ENCODE peak calls at places on chromosome 3, in six cellular contexts. J is CD8-positive, alpha-beta memory T cell; D is OCI-LY7; A is aorta; S is Peyer's patch; Y is upper lobe of left lung. C is an unnamed sample.

GRCh38 chr3:10983219-10983916 is 9.2 kb upstream of the SLC6A1 start:
- DNase-seq in D (peak), S (no peak), A (no peak), J (no peak), Y (no peak), C (peak)

GRCh38 chr3:185152433-185153169 is at the start of gene C3orf70:
- DNase-seq in Y (peak), A (peak), J (no peak), S (no peak), D (no peak), C (peak)

GRCh38 chr3:159859424-159859823 is 129.2 kb upstream of the IL12A start:
- DNase-seq in J (no peak), D (no peak), Y (no peak), A (no peak), S (no peak), C (no peak)

GRCh38 chr3:80384811-80385210 is 617.0 kb upstream of the ROBO1 start:
- DNase-seq in J (no peak), D (no peak), A (no peak), Y (no peak), S (no peak), C (no peak)

GRCh38 chr3:65288781-65289180 is 601.0 kb upstream of the ADAMTS9 start:
- DNase-seq in S (no peak), J (no peak), Y (no peak), A (no peak), D (no peak), C (no peak)

GRCh38 chr3:20254268-20255117 is 68.5 kb upstream of the SGO1 start:
- DNase-seq in A (peak), D (no peak), Y (no peak), S (no peak), J (no peak), C (no peak)

GRCh38 chr3:90011136-90011535 is 903.7 kb downstream of the EPHA3 start:
- DNase-seq in S (no peak), Y (no peak), D (no peak), A (no peak), J (no peak), C (no peak)

GRCh38 chr3:148075829-148076716 is 621.6 kb upstream of the AGTR1 start:
- DNase-seq in J (no peak), S (no peak), A (no peak), D (no peak), Y (no peak), C (peak)

GRCh38 chr3:45407634-45408033 is 19.3 kb downstream of the LARS2 start:
- DNase-seq in Y (no peak), S (no peak), D (no peak), J (no peak), A (no peak), C (no peak)

GRCh38 chr3:100151024-100151707 is 36.9 kb upstream of the FILIP1L start:
- DNase-seq in J (no peak), Y (no peak), S (no peak), A (no peak), D (no peak), C (no peak)

GRCh38 chr3:195269375-195270078 is 1.4 kb downstream of the XXYLT1 start:
- DNase-seq in Y (no peak), D (peak), S (no peak), A (no peak), J (no peak), C (no peak)

GRCh38 chr3:165185707-165186327 is 10.4 kb downstream of the SLITRK3 start:
- DNase-seq in S (no peak), J (no peak), Y (no peak), A (no peak), D (peak), C (peak)

GRCh38 chr3:157921767-157922166 is 184.5 kb downstream of the SHOX2 start:
- DNase-seq in S (no peak), A (no peak), J (no peak), Y (no peak), D (no peak), C (no peak)

GRCh38 chr3:157311633-157312365 is 124.9 kb upstream of the PTX3 start:
- DNase-seq in Y (no peak), D (no peak), A (no peak), S (no peak), J (no peak), C (no peak)

GRCh38 chr3:133663569-133664313 is 2.0 kb upstream of the TOPBP1 start:
- DNase-seq in A (no peak), D (peak), Y (no peak), J (no peak), S (no peak), C (no peak)

GRCh38 chr3:30495172-30496124 is 111.0 kb upstream of the TGFBR2 start:
- DNase-seq in Y (no peak), A (no peak), D (no peak), S (no peak), J (no peak), C (no peak)

GRCh38 chr3:48952510-48953118 is 34.0 kb downstream of the ARIH2 start:
- DNase-seq in J (peak), D (peak), A (no peak), Y (no peak), S (peak), C (no peak)

GRCh38 chr3:101722394-101723173 is 1.8 kb upstream of the CEP97 start:
- DNase-seq in S (peak), J (no peak), D (peak), A (no peak), Y (no peak), C (no peak)

DNA sequence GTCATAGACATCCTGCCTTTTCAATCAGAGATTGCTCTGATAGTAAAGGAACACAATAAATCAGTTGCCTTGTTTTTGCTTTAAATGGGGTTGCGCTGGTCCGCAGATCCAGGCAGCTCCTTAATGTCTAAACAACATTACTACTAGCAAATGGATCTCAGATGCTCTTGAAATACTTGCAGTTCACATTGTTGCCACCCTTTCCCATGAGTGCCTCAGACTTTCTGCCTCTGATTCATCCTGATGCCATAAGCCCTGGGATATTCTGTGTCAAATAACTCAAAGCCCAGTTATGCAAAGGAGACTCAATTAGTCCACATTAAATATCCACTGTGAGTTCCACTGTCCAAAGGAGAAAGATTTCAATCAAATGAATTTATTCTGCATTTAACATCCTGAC is 196.7 kb downstream of the PLCH1 start:
- DNase-seq in D (no peak), Y (no peak), S (no peak), J (no peak), A (no peak), C (no peak)
- H3K27ac ChIP-seq in D (peak), Y (no peak), S (no peak), J (no peak), A (no peak), C (no peak)

DNA sequence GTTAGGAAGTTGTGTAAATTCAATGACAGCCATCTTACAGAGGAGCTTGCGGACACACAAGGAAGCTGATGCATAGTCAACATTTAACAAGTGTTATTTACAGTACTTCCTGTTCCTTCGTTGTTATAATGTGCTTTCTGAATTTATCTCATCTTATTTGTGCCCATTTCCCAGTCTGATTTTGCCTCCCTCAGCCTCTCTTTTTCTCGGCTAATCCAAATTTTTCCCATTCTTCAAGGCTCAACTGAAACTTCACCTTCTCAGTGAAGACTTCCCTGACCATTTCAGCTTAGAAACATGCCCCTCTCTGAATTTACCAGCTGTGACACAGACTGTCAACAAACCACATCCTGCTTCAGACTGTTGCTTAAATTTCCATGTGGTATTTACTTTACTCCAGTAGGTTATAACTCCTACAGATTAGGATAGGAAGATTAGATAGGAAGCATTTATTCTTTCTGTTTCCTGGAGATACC is 55.7 kb upstream of the CP start:
- DNase-seq in S (no peak), Y (no peak), J (no peak), D (peak), A (no peak), C (no peak)
- H3K27ac ChIP-seq in S (peak), Y (peak), J (peak), D (peak), A (no peak), C (no peak)

DNA sequence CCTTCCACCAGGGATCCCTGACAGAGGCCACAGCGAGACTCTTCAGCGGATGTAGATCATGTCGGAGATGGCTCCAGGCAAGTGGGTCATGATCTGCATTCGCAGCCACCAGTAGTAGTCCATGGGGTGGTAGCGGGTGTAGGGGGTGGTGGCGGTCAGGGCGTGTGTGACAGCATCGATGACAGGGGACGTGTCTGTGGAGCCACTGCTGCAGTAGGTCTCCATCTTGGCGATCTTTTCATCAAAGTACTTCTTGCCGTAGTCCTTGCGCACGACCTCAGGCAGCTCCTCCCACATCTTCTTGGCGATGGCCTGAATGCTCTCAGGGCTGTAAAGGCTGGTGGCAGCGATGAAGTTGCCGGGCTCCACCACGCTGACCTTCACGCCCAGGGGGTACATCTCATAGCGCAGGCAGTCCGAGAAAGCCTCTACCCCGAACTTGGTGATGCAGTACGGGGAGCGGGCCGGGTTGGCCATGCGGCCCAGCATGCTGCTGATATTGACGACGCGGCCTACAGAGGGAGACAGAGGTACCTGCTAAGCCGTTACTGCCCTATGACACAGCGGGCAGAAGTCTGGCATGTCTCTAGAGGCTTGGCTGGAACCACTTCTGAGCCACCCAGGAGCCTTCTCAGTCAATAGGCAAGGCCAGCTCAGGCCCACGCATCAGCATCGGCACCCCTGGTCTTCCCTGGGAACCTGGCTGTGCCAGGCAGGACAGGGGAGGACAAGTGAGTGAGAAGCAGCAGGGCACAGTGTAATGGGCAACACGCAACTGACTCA is 43.7 kb downstream of the BDH1 start:
- DNase-seq in A (peak), S (no peak), Y (no peak), J (no peak), D (no peak), C (no peak)
- H3K27ac ChIP-seq in A (no peak), S (peak), Y (no peak), J (no peak), D (no peak), C (no peak)

DNA sequence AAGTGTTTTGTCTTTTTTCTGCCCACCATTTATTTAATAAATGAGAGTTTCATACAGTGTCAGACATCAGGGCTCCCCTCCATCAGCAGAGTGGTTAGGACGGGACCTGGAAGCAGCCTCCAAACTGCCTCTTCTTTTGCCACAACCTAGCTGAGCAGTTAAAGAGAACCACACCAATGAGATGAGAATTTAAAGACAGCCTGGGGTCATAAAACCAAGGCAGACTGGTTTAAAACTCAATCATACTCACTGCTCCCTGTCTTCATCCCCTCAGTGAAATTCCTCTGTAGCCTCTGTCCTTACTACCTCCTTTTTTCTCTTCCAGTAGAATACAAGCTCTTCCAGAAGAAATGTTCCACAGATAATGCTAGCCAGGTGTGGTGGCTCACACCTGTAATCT is 78.7 kb downstream of the WWTR1 start:
- DNase-seq in J (no peak), S (no peak), A (no peak), Y (no peak), D (no peak), C (no peak)
- H3K27ac ChIP-seq in J (no peak), S (no peak), A (no peak), Y (peak), D (no peak), C (no peak)

GRCh38 chr3:98969295-98969694 is 67.8 kb upstream of the DCBLD2 start:
- DNase-seq in S (no peak), J (no peak), Y (no peak), A (no peak), D (no peak), C (no peak)

GRCh38 chr3:98972155-98972554 is 70.7 kb upstream of the DCBLD2 start:
- DNase-seq in J (no peak), D (no peak), A (no peak), S (no peak), Y (no peak), C (no peak)

GRCh38 chr3:98974442-98974841 is 72.9 kb upstream of the DCBLD2 start:
- DNase-seq in A (no peak), J (no peak), S (no peak), D (no peak), Y (no peak), C (no peak)

GRCh38 chr3:98971183-98971681 is 69.7 kb upstream of the DCBLD2 start:
- DNase-seq in S (no peak), D (no peak), A (no peak), J (no peak), Y (no peak), C (no peak)

GRCh38 chr3:98972720-98973119 is 71.2 kb upstream of the DCBLD2 start:
- DNase-seq in Y (no peak), A (no peak), J (no peak), S (no peak), D (no peak), C (no peak)
- H3K27ac ChIP-seq in Y (no peak), A (no peak), J (no peak), S (no peak), D (no peak), C (no peak)

C was measured in caudate nucleus.